ENCODE peak calls at places on chromosomes 3 and 15, in four cellular contexts. N, Z, I and J are unnamed samples.

GRCh38 chr3:154931484-154931883 is 148.6 kb upstream of the MME start:
- DNase-seq in N (no peak), Z (no peak), I (no peak), J (no peak)

GRCh38 chr15:48939686-48940085 is 24.0 kb downstream of the SHC4 start:
- DNase-seq in N (no peak), Z (no peak), I (no peak), J (no peak)

GRCh38 chr15:56524915-56525314 is 60.0 kb upstream of the MNS1 start:
- DNase-seq in N (no peak), Z (no peak), I (no peak), J (no peak)

GRCh38 chr3:50611464-50612233 is at the start of gene CISH:
- DNase-seq in N (peak), Z (peak), I (peak), J (peak)

GRCh38 chr3:190003730-190004129 is 117.0 kb downstream of the P3H2 start:
- DNase-seq in N (no peak), Z (no peak), I (peak), J (no peak)

GRCh38 chr3:8655387-8655835 is 10.8 kb upstream of the SSUH2 start:
- DNase-seq in N (no peak), Z (no peak), I (no peak), J (no peak)

GRCh38 chr3:37981348-37981664 is 9.3 kb upstream of the VILL start:
- DNase-seq in N (no peak), Z (no peak), I (no peak), J (peak)

GRCh38 chr15:33586791-33587697 is 276.3 kb downstream of the RYR3 start:
- DNase-seq in N (no peak), Z (no peak), I (no peak), J (no peak)

GRCh38 chr3:48034000-48034516 is 17.8 kb upstream of the MAP4 start:
- DNase-seq in N (no peak), Z (peak), I (no peak), J (no peak)

GRCh38 chr3:107412376-107412775 is 35.1 kb downstream of the CCDC54 start:
- DNase-seq in N (no peak), Z (no peak), I (no peak), J (no peak)

GRCh38 chr3:23271876-23272741 is 69.0 kb downstream of the UBE2E2 start:
- DNase-seq in N (no peak), Z (no peak), I (no peak), J (no peak)

GRCh38 chr3:140439527-140439926 is 238.3 kb upstream of the TRIM42 start:
- DNase-seq in N (no peak), Z (no peak), I (no peak), J (no peak)

GRCh38 chr3:70309591-70309990 is 2.8 kb downstream of the MDFIC2 start:
- DNase-seq in N (no peak), Z (no peak), I (no peak), J (no peak)

GRCh38 chr3:70310809-70311208 is 1.6 kb downstream of the MDFIC2 start:
- DNase-seq in N (no peak), Z (no peak), I (no peak), J (no peak)

GRCh38 chr3:70312336-70312735 is at the start of gene MDFIC2:
- DNase-seq in N (no peak), Z (no peak), I (no peak), J (no peak)

GRCh38 chr3:70308760-70309159 is 3.7 kb downstream of the MDFIC2 start:
- DNase-seq in N (no peak), Z (peak), I (no peak), J (no peak)
- TF ChIP-seq CTCF in N (no peak), Z (peak), I (no peak), J (peak)

DNA sequence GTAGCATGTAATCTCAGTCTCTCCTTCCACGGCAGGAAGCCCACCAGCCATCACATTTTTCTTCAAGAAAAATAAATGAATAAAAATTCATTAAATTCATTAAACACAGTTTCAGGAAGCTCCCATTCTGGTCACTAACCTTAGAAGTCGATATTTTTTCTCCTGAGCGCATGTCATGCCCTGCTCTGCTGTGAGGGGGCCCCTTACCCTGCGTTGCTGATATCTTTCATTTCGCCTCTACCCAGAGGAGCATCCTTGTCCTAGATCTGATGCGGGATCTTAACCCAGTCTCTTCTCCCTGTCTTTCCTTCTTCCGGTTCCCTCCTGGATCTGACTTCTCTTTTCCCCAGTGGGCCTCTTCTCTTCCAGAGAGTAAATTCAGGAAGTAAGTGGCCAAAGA is 1.3 kb upstream of the ILDR1 start:
- DNase-seq in N (no peak), Z (no peak), I (no peak), J (no peak)
- TF ChIP-seq CTCF in N (no peak), Z (no peak), I (no peak), J (no peak)

GRCh38 chr3:135240426-135240825 is 445.4 kb downstream of the EPHB1 start:
- DNase-seq in N (no peak), Z (peak), I (no peak), J (peak)
- TF ChIP-seq CTCF in N (no peak), Z (no peak), I (no peak), J (no peak)

GRCh38 chr3:126085841-126086240 is 1.9 kb upstream of the SLC41A3 start:
- DNase-seq in N (no peak), Z (no peak), I (no peak), J (no peak)

GRCh38 chr3:126083511-126083912 is 412 bp downstream of the SLC41A3 start:
- DNase-seq in N (no peak), Z (peak), I (no peak), J (no peak)

GRCh38 chr3:126083913-126084514 is at the start of gene SLC41A3:
- DNase-seq in N (peak), Z (peak), I (peak), J (peak)

GRCh38 chr3:126085276-126085675 is 1.4 kb upstream of the SLC41A3 start:
- DNase-seq in N (no peak), Z (no peak), I (no peak), J (no peak)

DNA sequence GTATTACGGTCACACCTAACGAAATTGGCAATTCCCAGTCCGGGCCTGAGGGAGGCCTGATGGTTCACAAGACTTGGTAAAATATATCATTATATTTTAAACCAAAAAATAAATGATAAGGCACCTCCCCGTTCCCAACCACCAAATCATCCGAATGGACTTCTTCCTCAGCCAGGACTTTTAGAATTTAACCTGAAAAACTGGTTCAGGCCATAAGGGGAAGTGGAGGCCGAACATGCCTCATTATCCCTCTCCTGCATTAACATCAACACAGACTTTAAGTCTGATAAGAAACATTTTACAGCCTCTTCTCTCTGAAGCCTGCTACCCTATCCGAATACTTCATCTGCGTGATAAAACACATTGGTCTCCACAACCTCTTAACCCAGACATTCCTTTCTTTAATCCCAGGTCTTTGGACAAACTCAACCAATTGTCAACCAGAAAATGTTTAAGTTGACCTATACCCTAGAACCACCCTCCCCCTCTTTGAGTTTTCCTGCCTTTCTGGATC is 800 bp upstream of the SLC41A3 start:
- DNase-seq in N (no peak), Z (no peak), I (no peak), J (no peak)
- TF ChIP-seq CTCF in N (no peak), Z (no peak), I (no peak), J (no peak)

GRCh38 chr3:62229908-62230307 is 143.4 kb downstream of the FEZF2 start:
- DNase-seq in N (no peak), Z (no peak), I (no peak), J (no peak)
- TF ChIP-seq CTCF in N (no peak), Z (peak), I (no peak), J (no peak)

GRCh38 chr3:33144433-33144832 is 30.6 kb downstream of the CRTAP start:
- DNase-seq in N (no peak), Z (peak), I (no peak), J (peak)
- TF ChIP-seq CTCF in N (no peak), Z (peak), I (no peak), J (peak)

DNA sequence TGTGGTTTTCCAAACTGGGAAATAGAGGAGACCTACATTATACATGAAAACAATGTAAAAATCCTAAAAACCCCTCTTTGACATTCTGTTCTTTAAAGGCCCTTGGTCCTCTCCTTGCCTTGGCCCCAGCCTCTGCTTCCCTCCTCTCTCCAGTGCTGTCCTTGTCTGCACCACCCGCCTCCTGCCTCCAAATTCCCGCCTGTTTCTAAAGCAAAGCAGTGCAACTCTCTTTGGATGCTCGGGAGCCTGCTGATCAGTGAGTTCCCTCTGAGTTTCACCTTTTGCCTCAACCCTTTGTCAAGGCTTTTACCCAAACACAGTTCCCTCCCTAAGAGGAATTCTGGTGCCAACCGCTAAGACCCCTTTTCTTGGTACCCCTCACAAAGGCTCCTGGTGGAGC is 8.0 kb downstream of the ANKDD1A start:
- DNase-seq in N (no peak), Z (no peak), I (no peak), J (no peak)
- TF ChIP-seq CTCF in N (no peak), Z (no peak), I (no peak), J (no peak)

GRCh38 chr3:100759162-100759561 is 49.9 kb downstream of the TFG start:
- DNase-seq in N (no peak), Z (no peak), I (no peak), J (no peak)

GRCh38 chr3:100760377-100760776 is 51.1 kb downstream of the TFG start:
- DNase-seq in N (no peak), Z (no peak), I (no peak), J (no peak)

GRCh38 chr3:100765437-100765975 is 56.2 kb downstream of the TFG start:
- DNase-seq in N (no peak), Z (no peak), I (no peak), J (no peak)

GRCh38 chr3:100761951-100762350 is 52.7 kb downstream of the TFG start:
- DNase-seq in N (no peak), Z (no peak), I (no peak), J (no peak)

GRCh38 chr3:100761211-100761921 is 52.1 kb downstream of the TFG start:
- DNase-seq in N (no peak), Z (peak), I (no peak), J (no peak)
- TF ChIP-seq CTCF in N (no peak), Z (peak), I (no peak), J (peak)